ENCODE peak calls at places on chromosomes 2 and 18, in five cellular contexts. F is NCI-H2081 treated with DMSO at 0.1 percent for 48 hours, M is foreskin melanocyte, V is ELR, I is WTC11. H is an unnamed sample.

GRCh38 chr2:138503087-138503442 is 1.5 kb downstream of the SPOPL start:
- DNase-seq in F (no peak), M (no peak), V (peak), I (no peak), H (no peak)

GRCh38 chr2:213834331-213834730 is 550.1 kb downstream of the SPAG16 start:
- DNase-seq in F (no peak), M (peak), V (peak), I (no peak), H (no peak)

GRCh38 chr2:7116516-7116915 is 199.3 kb downstream of the RNF144A start:
- DNase-seq in F (no peak), M (no peak), V (no peak), I (no peak), H (no peak)

GRCh38 chr2:26245810-26246209 is 1.1 kb downstream of the HADHB start:
- DNase-seq in F (no peak), M (peak), V (peak), I (no peak), H (no peak)

GRCh38 chr2:199455533-199456382 is 2.0 kb downstream of the SATB2 start:
- DNase-seq in F (peak), M (no peak), V (peak), I (peak), H (peak)

GRCh38 chr2:108169982-108170625 is 69.7 kb upstream of the SULT1C3 start:
- DNase-seq in F (no peak), M (peak), V (peak), I (no peak), H (peak)

GRCh38 chr2:179355881-179356280 is 91.2 kb upstream of the SESTD1 start:
- DNase-seq in F (no peak), M (no peak), V (no peak), I (no peak), H (no peak)

GRCh38 chr2:178427458-178427857 is 23.5 kb downstream of the PRKRA start:
- DNase-seq in F (no peak), M (no peak), V (no peak), I (no peak), H (no peak)

GRCh38 chr2:65487404-65487803 is 55.0 kb upstream of the SPRED2 start:
- DNase-seq in F (no peak), M (no peak), V (no peak), I (no peak), H (no peak)

GRCh38 chr2:127665267-127665893 is 9.9 kb downstream of the LIMS2 start:
- DNase-seq in F (no peak), M (no peak), V (no peak), I (no peak), H (no peak)

GRCh38 chr2:216144857-216145256 is 35.7 kb downstream of the XRCC5 start:
- DNase-seq in F (no peak), M (no peak), V (no peak), I (no peak), H (no peak)

GRCh38 chr2:118657451-118657850 is 190.0 kb downstream of the EN1 start:
- DNase-seq in F (no peak), M (no peak), V (no peak), I (no peak), H (no peak)

GRCh38 chr2:45510701-45511420 is 100.2 kb downstream of the SRBD1 start:
- DNase-seq in F (no peak), M (no peak), V (no peak), I (no peak), H (no peak)

GRCh38 chr2:26580151-26580550 is 61.0 kb downstream of the CIB4 start:
- DNase-seq in F (no peak), M (no peak), V (no peak), I (peak), H (peak)

GRCh38 chr18:74796928-74797576 is 199.4 kb downstream of the ZNF407 start:
- DNase-seq in F (no peak), M (no peak), V (peak), I (no peak), H (no peak)

GRCh38 chr2:234989183-234989701 is 37.4 kb downstream of the SH3BP4 start:
- DNase-seq in F (peak), M (no peak), V (no peak), I (no peak), H (no peak)

GRCh38 chr2:9666306-9666705 is 35.5 kb upstream of the YWHAQ start:
- DNase-seq in F (no peak), M (no peak), V (peak), I (no peak), H (no peak)

GRCh38 chr2:133377021-133377481 is 191.2 kb downstream of the NCKAP5 start:
- DNase-seq in F (no peak), M (no peak), V (peak), I (no peak), H (no peak)

GRCh38 chr2:1748741-1749488 is 4.6 kb upstream of the PXDN start:
- DNase-seq in F (no peak), M (no peak), V (peak), I (no peak), H (peak)

H was measured in H9.